ENCODE peak calls at places on chromosome 7, in seven cellular contexts. One of them, this sample, is unnamed.

GRCh38 chr7:26035552-26035951 is 116.4 kb upstream of the NFE2L3 start:
- DNase-seq in psoas muscle: no peak
- DNase-seq in SK-N-MC: no peak
- DNase-seq in OCI-LY7: no peak
- DNase-seq in A673: no peak
- DNase-seq in NCI-H1436 treated with DMSO at 0.1 percent for 48 hours: no peak
- DNase-seq in activated CD8-positive, alpha-beta memory T cell treated with anti-CD3 and anti-CD28 coated beads for 24 hours: no peak
- DNase-seq in this sample: no peak

GRCh38 chr7:32242436-32242835 is 172.2 kb upstream of the PDE1C start:
- DNase-seq in OCI-LY7: no peak
- DNase-seq in SK-N-MC: no peak
- DNase-seq in NCI-H1436 treated with DMSO at 0.1 percent for 48 hours: no peak
- DNase-seq in A673: no peak
- DNase-seq in psoas muscle: no peak
- DNase-seq in activated CD8-positive, alpha-beta memory T cell treated with anti-CD3 and anti-CD28 coated beads for 24 hours: no peak
- DNase-seq in this sample: no peak

GRCh38 chr7:19482628-19483027 is 226.2 kb downstream of the POLR1F start:
- DNase-seq in SK-N-MC: no peak
- DNase-seq in NCI-H1436 treated with DMSO at 0.1 percent for 48 hours: no peak
- DNase-seq in activated CD8-positive, alpha-beta memory T cell treated with anti-CD3 and anti-CD28 coated beads for 24 hours: no peak
- DNase-seq in OCI-LY7: no peak
- DNase-seq in psoas muscle: no peak
- DNase-seq in A673: no peak
- DNase-seq in this sample: no peak

GRCh38 chr7:3201306-3201705 is 99.7 kb upstream of the SDK1 start:
- DNase-seq in activated CD8-positive, alpha-beta memory T cell treated with anti-CD3 and anti-CD28 coated beads for 24 hours: no peak
- DNase-seq in OCI-LY7: no peak
- DNase-seq in psoas muscle: no peak
- DNase-seq in NCI-H1436 treated with DMSO at 0.1 percent for 48 hours: no peak
- DNase-seq in A673: no peak
- DNase-seq in SK-N-MC: no peak
- DNase-seq in this sample: no peak

GRCh38 chr7:71193099-71193810 is 61.3 kb downstream of the GALNT17 start:
- DNase-seq in SK-N-MC: no peak
- DNase-seq in OCI-LY7: no peak
- DNase-seq in A673: no peak
- DNase-seq in activated CD8-positive, alpha-beta memory T cell treated with anti-CD3 and anti-CD28 coated beads for 24 hours: no peak
- DNase-seq in NCI-H1436 treated with DMSO at 0.1 percent for 48 hours: no peak
- DNase-seq in psoas muscle: no peak
- DNase-seq in this sample: no peak

GRCh38 chr7:104956753-104957450 is 57.1 kb upstream of the KMT2E start:
- DNase-seq in NCI-H1436 treated with DMSO at 0.1 percent for 48 hours: no peak
- DNase-seq in SK-N-MC: no peak
- DNase-seq in activated CD8-positive, alpha-beta memory T cell treated with anti-CD3 and anti-CD28 coated beads for 24 hours: no peak
- DNase-seq in OCI-LY7: no peak
- DNase-seq in A673: no peak
- DNase-seq in psoas muscle: no peak
- DNase-seq in this sample: peak

GRCh38 chr7:87574630-87575029 is 26.1 kb downstream of the ABCB1 start:
- DNase-seq in activated CD8-positive, alpha-beta memory T cell treated with anti-CD3 and anti-CD28 coated beads for 24 hours: no peak
- DNase-seq in A673: peak
- DNase-seq in NCI-H1436 treated with DMSO at 0.1 percent for 48 hours: no peak
- DNase-seq in OCI-LY7: no peak
- DNase-seq in psoas muscle: no peak
- DNase-seq in SK-N-MC: no peak
- DNase-seq in this sample: no peak

GRCh38 chr7:74479961-74480829 is 26.5 kb downstream of the GTF2IRD1 start:
- DNase-seq in activated CD8-positive, alpha-beta memory T cell treated with anti-CD3 and anti-CD28 coated beads for 24 hours: no peak
- DNase-seq in A673: no peak
- DNase-seq in OCI-LY7: no peak
- DNase-seq in NCI-H1436 treated with DMSO at 0.1 percent for 48 hours: no peak
- DNase-seq in SK-N-MC: no peak
- DNase-seq in psoas muscle: peak
- DNase-seq in this sample: no peak

GRCh38 chr7:10973942-10974716 is 457 bp downstream of the PHF14 start:
- DNase-seq in activated CD8-positive, alpha-beta memory T cell treated with anti-CD3 and anti-CD28 coated beads for 24 hours: peak
- DNase-seq in OCI-LY7: peak
- DNase-seq in SK-N-MC: no peak
- DNase-seq in NCI-H1436 treated with DMSO at 0.1 percent for 48 hours: no peak
- DNase-seq in psoas muscle: peak
- DNase-seq in A673: peak
- DNase-seq in this sample: no peak

GRCh38 chr7:47478926-47479791 is 102.8 kb downstream of the TNS3 start:
- DNase-seq in SK-N-MC: no peak
- DNase-seq in A673: no peak
- DNase-seq in psoas muscle: no peak
- DNase-seq in activated CD8-positive, alpha-beta memory T cell treated with anti-CD3 and anti-CD28 coated beads for 24 hours: no peak
- DNase-seq in OCI-LY7: no peak
- DNase-seq in NCI-H1436 treated with DMSO at 0.1 percent for 48 hours: no peak
- DNase-seq in this sample: no peak

GRCh38 chr7:130135208-130136205 is 65.2 kb downstream of the KLHDC10 start:
- DNase-seq in psoas muscle: no peak
- DNase-seq in activated CD8-positive, alpha-beta memory T cell treated with anti-CD3 and anti-CD28 coated beads for 24 hours: no peak
- DNase-seq in NCI-H1436 treated with DMSO at 0.1 percent for 48 hours: no peak
- DNase-seq in SK-N-MC: no peak
- DNase-seq in OCI-LY7: no peak
- DNase-seq in A673: no peak
- DNase-seq in this sample: no peak

GRCh38 chr7:4175346-4175973 is 506.6 kb upstream of the FOXK1 start:
- DNase-seq in NCI-H1436 treated with DMSO at 0.1 percent for 48 hours: no peak
- DNase-seq in OCI-LY7: no peak
- DNase-seq in activated CD8-positive, alpha-beta memory T cell treated with anti-CD3 and anti-CD28 coated beads for 24 hours: no peak
- DNase-seq in SK-N-MC: no peak
- DNase-seq in psoas muscle: no peak
- DNase-seq in A673: no peak
- DNase-seq in this sample: no peak

GRCh38 chr7:5139998-5140397 is 50.0 kb upstream of the WIPI2 start:
- DNase-seq in OCI-LY7: peak
- DNase-seq in activated CD8-positive, alpha-beta memory T cell treated with anti-CD3 and anti-CD28 coated beads for 24 hours: no peak
- DNase-seq in SK-N-MC: no peak
- DNase-seq in A673: peak
- DNase-seq in psoas muscle: peak
- DNase-seq in NCI-H1436 treated with DMSO at 0.1 percent for 48 hours: no peak
- DNase-seq in this sample: no peak

GRCh38 chr7:116242177-116242576 is 31.8 kb downstream of the TES start:
- DNase-seq in SK-N-MC: no peak
- DNase-seq in A673: peak
- DNase-seq in OCI-LY7: no peak
- DNase-seq in psoas muscle: no peak
- DNase-seq in activated CD8-positive, alpha-beta memory T cell treated with anti-CD3 and anti-CD28 coated beads for 24 hours: no peak
- DNase-seq in NCI-H1436 treated with DMSO at 0.1 percent for 48 hours: no peak
- DNase-seq in this sample: no peak

GRCh38 chr7:726854-727103 is 280 bp downstream of the DNAAF5 start:
- DNase-seq in A673: no peak
- DNase-seq in NCI-H1436 treated with DMSO at 0.1 percent for 48 hours: no peak
- DNase-seq in SK-N-MC: no peak
- DNase-seq in psoas muscle: no peak
- DNase-seq in activated CD8-positive, alpha-beta memory T cell treated with anti-CD3 and anti-CD28 coated beads for 24 hours: no peak
- DNase-seq in OCI-LY7: no peak
- DNase-seq in this sample: no peak

This sample was measured in natural killer cell treated with Interleukin-12 subunit alpha and Interleukin-12 subunit beta and Interleukin-15 and Interleukin-18, amount 100 ng/mL, for 72 hours.